ENCODE peak calls at places on chromosomes 13 and 19, in ten cellular contexts. I is AG04450; U is uterus; K is ascending aorta; A is PC-3; X is IMR-90; C is breast epithelium; Y is body of pancreas; F is neural progenitor cell; N is CD4-positive, alpha-beta memory T cell. T is an unnamed sample.
A peak's percentile ranks its signal among the peaks of the same experiment; 100 is the strongest.

GRCh38 chr13:111642156-111642767 is 321.8 kb downstream of the TEX29 start:
- DNase-seq in U (no peak), I (no peak), X (no peak), N (no peak), F (no peak), C (no peak), K (no peak), A (no peak), Y (no peak), T (no peak)

GRCh38 chr13:85586422-85586831 is 212.8 kb downstream of the SLITRK6 start:
- DNase-seq in K (no peak), X (peak; percentile 85), F (no peak), A (peak; percentile 97), I (peak; percentile 61), Y (no peak), C (no peak), U (no peak), N (no peak), T (no peak)

GRCh38 chr19:34475026-34475974 is 6.3 kb upstream of the WTIP start:
- DNase-seq in K (no peak), C (no peak), F (no peak), I (peak; percentile 61), X (peak; percentile 91), A (peak; percentile 70), U (no peak), Y (no peak), N (no peak), T (no peak)

GRCh38 chr13:41004875-41005693 is 14.0 kb downstream of the ELF1 start:
- DNase-seq in A (peak; percentile 8), X (no peak), C (no peak), Y (no peak), F (no peak), K (no peak), I (no peak), U (no peak), N (peak; percentile 52), T (no peak)

GRCh38 chr13:107838592-107839161 is 376.7 kb downstream of the LIG4 start:
- DNase-seq in X (no peak), C (no peak), Y (no peak), U (no peak), A (no peak), N (no peak), I (no peak), K (no peak), F (no peak), T (no peak)

GRCh38 chr19:47421844-47422395 is 2.6 kb upstream of the MEIS3 start:
- DNase-seq in X (no peak), A (no peak), F (peak; percentile 84), N (no peak), I (no peak), K (no peak), U (peak; percentile 69), C (no peak), Y (no peak), T (no peak)

GRCh38 chr19:5369962-5370367 is 29.4 kb upstream of the PTPRS start:
- DNase-seq in I (no peak), K (no peak), A (peak; percentile 65), C (no peak), F (peak; percentile 73), N (no peak), U (peak; percentile 17), X (no peak), Y (peak; percentile 62), T (no peak)

GRCh38 chr19:20233105-20233504 is 66.1 kb downstream of the ZNF486 start:
- DNase-seq in U (no peak), C (no peak), A (no peak), N (no peak), K (no peak), F (no peak), I (no peak), Y (peak; percentile 33), X (no peak), T (no peak)

GRCh38 chr13:77719128-77719527 is 21.6 kb downstream of the SLAIN1 start:
- DNase-seq in N (no peak), K (no peak), I (no peak), C (no peak), F (no peak), X (no peak), Y (no peak), U (no peak), A (no peak), T (no peak)

GRCh38 chr13:102003848-102004570 is 397.8 kb downstream of the FGF14 start:
- DNase-seq in F (no peak), U (no peak), Y (no peak), A (no peak), X (no peak), I (no peak), N (no peak), K (no peak), C (no peak), T (no peak)

GRCh38 chr13:77519808-77520207 is 15.7 kb upstream of the SCEL start:
- DNase-seq in F (no peak), A (peak; percentile 51), X (no peak), K (no peak), N (no peak), Y (no peak), U (no peak), I (no peak), C (no peak), T (no peak)

GRCh38 chr13:51838235-51838846 is 6.6 kb downstream of the TMEM272 start:
- DNase-seq in F (no peak), Y (no peak), C (no peak), A (peak; percentile 16), N (no peak), U (no peak), X (peak; percentile 65), I (no peak), K (no peak), T (no peak)

GRCh38 chr13:51397262-51397933 is 55.4 kb downstream of the INTS6 start:
- DNase-seq in K (no peak), U (no peak), I (peak; percentile 44), C (no peak), X (peak; percentile 80), Y (no peak), F (peak; percentile 21), N (no peak), A (no peak), T (no peak)

GRCh38 chr13:44969858-44970484 is 19.3 kb downstream of the NUFIP1 start:
- DNase-seq in X (peak; percentile 71), C (no peak), U (no peak), N (no peak), Y (no peak), F (peak; percentile 82), K (no peak), A (peak; percentile 70), I (peak; percentile 34), T (no peak)

GRCh38 chr13:49791214-49791752 is 1.2 kb downstream of the KPNA3 start:
- DNase-seq in K (no peak), F (peak; percentile 50), A (peak; percentile 30), I (no peak), X (peak; percentile 35), Y (peak; percentile 25), U (no peak), C (no peak), N (no peak), T (no peak)

GRCh38 chr13:41216160-41216559 is 21.8 kb upstream of the KBTBD7 start:
- DNase-seq in F (no peak), K (no peak), A (peak; percentile 55), C (no peak), U (no peak), Y (no peak), I (peak; percentile 32), X (peak; percentile 82), N (no peak), T (no peak)

GRCh38 chr13:37295046-37295445 is 189.6 kb upstream of the CSNK1A1L start:
- DNase-seq in X (no peak), I (no peak), C (no peak), A (no peak), U (no peak), K (no peak), Y (no peak), F (no peak), N (no peak), T (no peak)
- H3K27ac ChIP-seq in X (no peak overlapping the region), I (no peak overlapping the region), C (no peak overlapping the region), A (no peak overlapping the region), U (no peak overlapping the region), K (no peak overlapping the region), Y (no peak overlapping the region), F (no peak overlapping the region), N (no peak overlapping the region), T (no peak overlapping the region)

DNA sequence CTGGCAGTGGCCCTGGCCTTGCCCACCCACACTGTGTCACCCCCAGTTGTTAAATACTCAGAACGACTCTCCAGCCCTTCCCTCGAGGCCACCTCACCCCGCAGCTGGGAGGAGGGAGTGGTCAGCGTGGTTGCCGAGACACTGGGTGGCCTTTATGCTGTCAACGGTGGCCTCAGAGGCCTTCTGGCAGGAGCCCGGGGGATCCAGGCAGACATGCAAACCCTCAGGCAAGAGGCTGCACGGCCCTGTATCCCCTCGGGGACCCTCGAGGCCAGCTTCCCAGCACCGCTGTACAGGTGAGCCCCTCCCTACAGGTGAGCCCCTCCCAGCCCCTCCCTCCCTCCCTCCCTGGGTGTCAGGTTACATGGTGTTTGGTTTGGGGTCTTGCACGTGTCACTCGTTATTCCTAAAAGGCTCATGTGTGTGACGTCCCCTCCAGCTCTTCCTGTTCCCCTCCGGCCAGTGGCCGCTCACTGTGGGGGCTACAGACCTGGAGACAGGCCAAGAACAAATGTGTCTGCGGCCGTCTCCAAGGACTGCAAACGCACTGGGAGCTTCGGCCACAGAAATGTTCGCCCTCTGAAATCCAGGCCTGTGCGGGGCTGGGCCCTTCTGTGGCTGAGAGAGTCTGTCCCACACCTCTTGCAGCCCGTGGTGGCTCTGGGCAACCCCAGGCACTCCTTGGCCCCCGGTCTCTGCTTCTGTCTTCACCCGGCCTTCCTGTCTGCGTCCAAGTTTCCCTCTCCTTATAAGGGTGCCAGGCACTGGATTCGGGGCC is at the start of gene TEKTIP1:
- DNase-seq in K (no peak), C (no peak), A (no peak), Y (no peak), X (no peak), I (no peak), F (peak; percentile 41), U (no peak), N (no peak), T (no peak)
- H3K27ac ChIP-seq in K (no peak within 1 kb of the TSS), C (peak within 1 kb of the TSS; percentile 25), A (no peak within 1 kb of the TSS), Y (no peak within 1 kb of the TSS), X (no peak within 1 kb of the TSS), I (no peak within 1 kb of the TSS), F (no peak within 1 kb of the TSS), U (no peak within 1 kb of the TSS), N (no peak within 1 kb of the TSS), T (peak within 1 kb of the TSS; percentile 7)

DNA sequence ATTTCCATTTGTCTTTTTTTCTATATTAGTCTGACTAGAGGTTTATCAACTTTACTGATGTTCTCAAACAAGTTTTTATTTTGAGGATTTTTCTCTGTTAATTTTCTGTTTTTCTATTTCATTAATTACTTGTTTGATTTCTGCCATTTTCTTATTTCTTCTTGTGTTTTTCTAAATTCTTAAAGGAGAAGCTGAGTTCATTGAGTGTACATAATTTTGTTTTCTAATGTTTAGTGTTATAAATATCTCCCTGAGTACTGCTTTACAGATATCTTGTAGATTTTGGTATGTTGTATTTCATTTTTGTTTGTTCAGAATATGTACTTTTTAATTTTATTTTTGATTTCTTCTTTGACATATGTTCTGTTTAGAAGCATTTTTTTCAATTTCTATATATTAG is 1404.3 kb upstream of the MIR17HG start:
- DNase-seq in F (no peak), K (no peak), C (no peak), U (no peak), A (no peak), Y (no peak), X (no peak), N (no peak), I (no peak), T (no peak)
- H3K27ac ChIP-seq in F (no peak overlapping the region), K (no peak overlapping the region), C (no peak overlapping the region), U (no peak overlapping the region), A (no peak overlapping the region), Y (no peak overlapping the region), X (no peak overlapping the region), N (no peak overlapping the region), I (no peak overlapping the region), T (no peak overlapping the region)

GRCh38 chr13:110304256-110304655 is 2.7 kb downstream of the COL4A1 start:
- DNase-seq in F (no peak), I (no peak), N (no peak), X (peak; percentile 70), A (no peak), C (no peak), Y (no peak), K (no peak), U (peak; percentile 40), T (no peak)
- H3K27ac ChIP-seq in F (no peak overlapping the region), I (no peak overlapping the region), N (no peak overlapping the region), X (no peak overlapping the region), A (no peak overlapping the region), C (peak overlapping the region; percentile 48), Y (peak overlapping the region; percentile 59), K (peak overlapping the region; percentile 99), U (peak overlapping the region; percentile 100), T (no peak overlapping the region)

T was measured in caudate nucleus.